ENCODE peak calls at places on chromosomes 3 and 15, in six cellular contexts. E is fibroblast of lung, S is left lung, L is lower lobe of right lung, F is right atrium auricular region, O is adipocyte. Q is an unnamed sample. For H3K4me1, the result is how much of the 10 kb centered on the place peaks cover.

GRCh38 chr15:29970402-29970695 is 112.4 kb upstream of the GOLGA8J start:
- DNase-seq in L (no peak), E (no peak), F (no peak), S (no peak), O (peak), Q (no peak)

GRCh38 chr3:50639055-50639494 is 22.1 kb downstream of the MAPKAPK3 start:
- DNase-seq in F (no peak), E (peak), S (no peak), O (peak), L (no peak), Q (no peak)

GRCh38 chr3:107943860-107944543 is 146.8 kb downstream of the CD47 start:
- DNase-seq in S (no peak), L (no peak), F (no peak), E (peak), O (peak), Q (no peak)

GRCh38 chr3:99875925-99876781 is 58.5 kb downstream of the CMSS1 start:
- DNase-seq in L (peak), O (peak), S (peak), E (peak), F (peak), Q (peak)

GRCh38 chr3:154151969-154152368 is 30.8 kb downstream of the ARHGEF26 start:
- DNase-seq in S (no peak), L (no peak), O (peak), F (no peak), E (peak), Q (no peak)

GRCh38 chr3:161409069-161409468 is 37.8 kb upstream of the SPTSSB start:
- DNase-seq in L (no peak), S (no peak), E (peak), O (peak), F (no peak), Q (no peak)

GRCh38 chr3:31941230-31941632 is 39.8 kb downstream of the OSBPL10 start:
- DNase-seq in F (no peak), E (peak), O (peak), L (no peak), S (no peak), Q (no peak)

GRCh38 chr3:86845731-86846130 is 145.2 kb downstream of the VGLL3 start:
- DNase-seq in F (no peak), O (no peak), L (no peak), S (no peak), E (no peak), Q (no peak)

GRCh38 chr15:78691873-78692421 is 50.9 kb upstream of the CHRNB4 start:
- DNase-seq in S (no peak), L (no peak), F (no peak), E (no peak), O (no peak), Q (peak)

GRCh38 chr3:133256787-133257483 is 142.9 kb upstream of the BFSP2 start:
- DNase-seq in E (peak), S (no peak), F (no peak), L (no peak), O (no peak), Q (no peak)

GRCh38 chr3:123711356-123711755 is 126.5 kb upstream of the HACD2 start:
- DNase-seq in F (no peak), S (no peak), O (no peak), L (no peak), E (no peak), Q (peak)

GRCh38 chr15:45703670-45704328 is 69.0 kb downstream of the SQOR start:
- DNase-seq in S (no peak), E (no peak), L (no peak), O (no peak), F (no peak), Q (no peak)

GRCh38 chr15:70057931-70058641 is 39.6 kb downstream of the TLE3 start:
- DNase-seq in E (no peak), L (peak), S (peak), F (no peak), O (no peak), Q (peak)

GRCh38 chr3:149330609-149331008 is 2.8 kb downstream of the TM4SF18 start:
- DNase-seq in S (no peak), O (no peak), E (peak), F (no peak), L (no peak), Q (no peak)

GRCh38 chr3:55802816-55803215 is 315.7 kb upstream of the WNT5A start:
- DNase-seq in S (no peak), F (no peak), L (no peak), E (no peak), O (no peak), Q (no peak)

GRCh38 chr3:157170861-157171260 is 10.9 kb upstream of the CCNL1 start:
- DNase-seq in O (no peak), S (no peak), F (no peak), E (no peak), L (no peak), Q (no peak)

GRCh38 chr3:197380786-197381185 is 82.4 kb upstream of the DLG1 start:
- DNase-seq in L (no peak), S (no peak), O (no peak), F (no peak), E (peak), Q (peak)

GRCh38 chr3:44992555-44993470 is 16.8 kb downstream of the EXOSC7 start:
- DNase-seq in F (no peak), S (no peak), E (no peak), O (peak), L (peak), Q (no peak)

GRCh38 chr3:134663646-134664456 is 13.0 kb upstream of the KY start:
- DNase-seq in F (no peak), O (no peak), L (no peak), S (no peak), E (peak), Q (no peak)

GRCh38 chr3:59446775-59447465 is 397.1 kb upstream of the CFAP20DC start:
- DNase-seq in L (no peak), E (peak), O (no peak), S (no peak), F (no peak), Q (no peak)

GRCh38 chr3:159764211-159765024 is 224.2 kb upstream of the IL12A start:
- DNase-seq in L (peak), O (peak), S (no peak), F (peak), E (peak), Q (peak)

GRCh38 chr3:4709336-4709735 is 216.2 kb downstream of the ITPR1 start:
- DNase-seq in O (peak), F (no peak), L (no peak), E (no peak), S (no peak), Q (no peak)

GRCh38 chr3:114420072-114420471 is 126.2 kb downstream of the TIGIT start:
- DNase-seq in L (no peak), E (no peak), S (no peak), O (peak), F (no peak), Q (no peak)

GRCh38 chr3:125151437-125151806 is 61.1 kb downstream of the SLC12A8 start:
- DNase-seq in O (no peak), E (peak), S (no peak), L (no peak), F (no peak), Q (no peak)

GRCh38 chr3:124881976-124882697 is 5.0 kb downstream of the ITGB5 start:
- DNase-seq in L (no peak), O (no peak), E (peak), F (no peak), S (no peak), Q (no peak)

GRCh38 chr3:106338582-106339219 is 469.9 kb upstream of the CBLB start:
- DNase-seq in S (no peak), L (no peak), F (no peak), E (no peak), O (no peak), Q (no peak)

GRCh38 chr3:17302774-17303173 is 418.0 kb downstream of the PLCL2 start:
- DNase-seq in S (no peak), O (peak), F (peak), E (peak), L (no peak), Q (no peak)

GRCh38 chr3:51385621-51386091 is 565 bp downstream of the MANF start:
- DNase-seq in E (no peak), O (no peak), S (no peak), F (peak), L (no peak), Q (peak)

GRCh38 chr3:170961616-170962400 is 53.4 kb upstream of the EIF5A2 start:
- DNase-seq in F (no peak), O (peak), E (peak), S (no peak), L (no peak), Q (no peak)

GRCh38 chr3:15215996-15216395 is 9.9 kb downstream of the CAPN7 start:
- DNase-seq in F (no peak), L (no peak), E (peak), S (no peak), O (peak), Q (no peak)

GRCh38 chr3:184320099-184320445 is 5.7 kb downstream of the EIF4G1 start:
- DNase-seq in E (peak), F (peak), L (peak), O (peak), S (peak), Q (peak)

GRCh38 chr3:76827647-76828273 is 212.1 kb upstream of the ROBO2 start:
- DNase-seq in S (no peak), F (no peak), O (no peak), E (no peak), L (no peak), Q (no peak)

GRCh38 chr3:45775571-45776290 is 20.6 kb downstream of the SLC6A20 start:
- DNase-seq in S (no peak), F (no peak), O (no peak), L (no peak), E (no peak), Q (no peak)

GRCh38 chr15:49902791-49903481 is 216.1 kb downstream of the ATP8B4 start:
- DNase-seq in E (peak), F (no peak), O (peak), S (no peak), L (no peak), Q (no peak)
- H3K4me3 ChIP-seq in E (no peak), F (no peak), O (peak), S (no peak), L (no peak), Q (no peak)

GRCh38 chr15:74307827-74308642 is 59.4 kb downstream of the CYP11A1 start:
- DNase-seq in F (peak), O (peak), L (no peak), S (no peak), E (peak), Q (no peak)

GRCh38 chr15:74311734-74312444 is 55.6 kb downstream of the CYP11A1 start:
- DNase-seq in L (no peak), O (peak), F (no peak), S (no peak), E (no peak), Q (no peak)

GRCh38 chr15:74305687-74306086 is 61.8 kb downstream of the CYP11A1 start:
- DNase-seq in E (no peak), F (no peak), S (no peak), O (no peak), L (no peak), Q (no peak)

GRCh38 chr15:74306801-74307217 is 60.6 kb downstream of the CYP11A1 start:
- DNase-seq in F (no peak), E (peak), O (no peak), S (no peak), L (no peak), Q (no peak)

DNA sequence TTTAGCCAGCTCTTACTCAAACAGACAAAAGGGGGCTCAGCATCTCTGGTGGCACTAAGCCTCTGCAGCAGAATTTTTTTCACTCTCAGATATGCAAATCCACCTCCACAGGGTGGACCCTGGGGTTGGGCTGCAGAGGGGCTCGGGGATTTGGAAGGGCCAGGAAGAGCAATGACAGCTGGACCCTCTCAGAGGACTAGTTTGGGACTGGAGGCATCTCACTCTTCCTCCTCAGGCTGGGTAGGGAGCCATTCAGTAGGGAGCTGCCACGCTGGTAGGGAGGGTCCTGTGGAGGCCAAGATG is 58.9 kb downstream of the CYP11A1 start:
- DNase-seq in E (no peak), O (no peak), F (no peak), S (no peak), L (no peak), Q (no peak)
- H3K4me1 ChIP-seq in E (under half), O (under half), F (under half), S (under half), L (under half), Q (under half)

GRCh38 chr3:111998661-111999641 is at the start of gene TAGLN3:
- DNase-seq in L (no peak), E (peak), F (no peak), O (peak), S (no peak), Q (no peak)
- H3K4me3 ChIP-seq in L (peak), E (peak), F (peak), O (peak), S (peak), Q (peak)

DNA sequence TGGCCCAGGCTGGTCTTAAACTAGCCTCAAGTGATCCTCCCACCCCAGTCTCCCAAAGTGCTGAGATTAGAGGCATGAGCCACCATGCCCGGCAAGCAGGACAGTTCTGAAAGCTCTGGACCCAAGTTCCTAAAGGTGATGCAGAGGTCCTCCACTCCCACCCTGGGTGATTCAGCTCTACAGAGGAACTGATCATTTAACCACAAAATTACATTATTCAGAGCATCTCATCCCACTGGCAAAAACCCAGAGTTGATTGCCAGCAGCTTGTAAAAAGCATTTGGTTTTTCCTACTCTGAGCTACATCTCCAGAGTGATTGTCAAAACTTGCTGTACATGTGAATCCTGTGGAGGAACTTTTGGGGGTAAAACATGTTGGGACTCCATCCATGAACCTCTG is 60.2 kb downstream of the SLTM start:
- DNase-seq in S (no peak), O (no peak), F (no peak), E (peak), L (no peak), Q (no peak)
- H3K4me1 ChIP-seq in S (under half), O (under half), F (under half), E (under half), L (under half), Q (under half)

Q was measured in spleen.